ENCODE peak calls at places on chromosomes 1 and 21, in nine cellular contexts. One of them, this sample, is unnamed.

GRCh38 chr1:226697151-226697575 is 41.9 kb downstream of the ITPKB start:
- DNase-seq in esophagus muscularis mucosa: no peak
- DNase-seq in testis: no peak
- DNase-seq in K562: no peak
- DNase-seq in ovary: no peak
- DNase-seq in sigmoid colon: no peak
- DNase-seq in tibial nerve: no peak
- DNase-seq in upper lobe of left lung: no peak
- DNase-seq in A549: no peak
- DNase-seq in this sample: no peak

GRCh38 chr1:37658486-37658885 is 23.8 kb upstream of the RSPO1 start:
- DNase-seq in esophagus muscularis mucosa: no peak
- DNase-seq in testis: no peak
- DNase-seq in K562: no peak
- DNase-seq in ovary: no peak
- DNase-seq in sigmoid colon: no peak
- DNase-seq in tibial nerve: no peak
- DNase-seq in upper lobe of left lung: no peak
- DNase-seq in A549: no peak
- DNase-seq in this sample: no peak

GRCh38 chr1:21323091-21323490 is 32.8 kb upstream of the ECE1 start:
- DNase-seq in esophagus muscularis mucosa: no peak
- DNase-seq in testis: no peak
- DNase-seq in K562: no peak
- DNase-seq in ovary: no peak
- DNase-seq in sigmoid colon: no peak
- DNase-seq in tibial nerve: no peak
- DNase-seq in upper lobe of left lung: no peak
- DNase-seq in A549: peak
- DNase-seq in this sample: peak

GRCh38 chr1:172118618-172119017 is 277.3 kb downstream of the DNM3 start:
- DNase-seq in esophagus muscularis mucosa: no peak
- DNase-seq in testis: no peak
- DNase-seq in K562: no peak
- DNase-seq in ovary: no peak
- DNase-seq in sigmoid colon: no peak
- DNase-seq in tibial nerve: no peak
- DNase-seq in upper lobe of left lung: no peak
- DNase-seq in A549: no peak
- DNase-seq in this sample: no peak

GRCh38 chr1:100250264-100250663 is 630 bp upstream of the DBT start:
- DNase-seq in esophagus muscularis mucosa: no peak
- DNase-seq in testis: no peak
- DNase-seq in K562: no peak
- DNase-seq in ovary: no peak
- DNase-seq in sigmoid colon: no peak
- DNase-seq in tibial nerve: no peak
- DNase-seq in upper lobe of left lung: no peak
- DNase-seq in A549: no peak
- DNase-seq in this sample: no peak

GRCh38 chr1:90836345-90836679 is 119.2 kb upstream of the BARHL2 start:
- DNase-seq in esophagus muscularis mucosa: no peak
- DNase-seq in testis: no peak
- DNase-seq in K562: no peak
- DNase-seq in ovary: peak
- DNase-seq in sigmoid colon: no peak
- DNase-seq in tibial nerve: no peak
- DNase-seq in upper lobe of left lung: no peak
- DNase-seq in A549: no peak
- DNase-seq in this sample: no peak

GRCh38 chr1:112798293-112798692 is 83.2 kb upstream of the PPM1J start:
- DNase-seq in esophagus muscularis mucosa: no peak
- DNase-seq in testis: no peak
- DNase-seq in K562: no peak
- DNase-seq in ovary: no peak
- DNase-seq in sigmoid colon: no peak
- DNase-seq in tibial nerve: no peak
- DNase-seq in upper lobe of left lung: no peak
- DNase-seq in A549: no peak
- DNase-seq in this sample: no peak

GRCh38 chr1:31010081-31010989 is 55.2 kb downstream of the PUM1 start:
- DNase-seq in esophagus muscularis mucosa: no peak
- DNase-seq in testis: no peak
- DNase-seq in K562: no peak
- DNase-seq in ovary: no peak
- DNase-seq in sigmoid colon: no peak
- DNase-seq in tibial nerve: no peak
- DNase-seq in upper lobe of left lung: no peak
- DNase-seq in A549: no peak
- DNase-seq in this sample: no peak

GRCh38 chr1:167676916-167677848 is 44.6 kb upstream of the MPZL1 start:
- DNase-seq in esophagus muscularis mucosa: no peak
- DNase-seq in testis: no peak
- DNase-seq in K562: no peak
- DNase-seq in ovary: no peak
- DNase-seq in sigmoid colon: no peak
- DNase-seq in tibial nerve: no peak
- DNase-seq in upper lobe of left lung: no peak
- DNase-seq in A549: no peak
- DNase-seq in this sample: no peak

GRCh38 chr21:45018131-45019075 is 56.0 kb upstream of the ADARB1 start:
- DNase-seq in esophagus muscularis mucosa: no peak
- DNase-seq in testis: no peak
- DNase-seq in K562: no peak
- DNase-seq in ovary: peak
- DNase-seq in sigmoid colon: peak
- DNase-seq in tibial nerve: no peak
- DNase-seq in upper lobe of left lung: peak
- DNase-seq in A549: peak
- DNase-seq in this sample: peak

GRCh38 chr1:2019162-2019542 is at the start of gene GABRD:
- DNase-seq in esophagus muscularis mucosa: no peak
- DNase-seq in testis: no peak
- DNase-seq in K562: no peak
- DNase-seq in ovary: no peak
- DNase-seq in sigmoid colon: no peak
- DNase-seq in tibial nerve: no peak
- DNase-seq in upper lobe of left lung: peak
- DNase-seq in A549: no peak
- DNase-seq in this sample: no peak

GRCh38 chr1:2523891-2524609 is 2.3 kb downstream of the PANK4 start:
- DNase-seq in esophagus muscularis mucosa: no peak
- DNase-seq in testis: no peak
- DNase-seq in K562: no peak
- DNase-seq in ovary: no peak
- DNase-seq in sigmoid colon: no peak
- DNase-seq in tibial nerve: no peak
- DNase-seq in upper lobe of left lung: no peak
- DNase-seq in A549: no peak
- DNase-seq in this sample: no peak

GRCh38 chr1:41572224-41572623 is 87.7 kb upstream of the EDN2 start:
- DNase-seq in esophagus muscularis mucosa: no peak
- DNase-seq in testis: no peak
- DNase-seq in K562: no peak
- DNase-seq in ovary: no peak
- DNase-seq in sigmoid colon: no peak
- DNase-seq in tibial nerve: no peak
- DNase-seq in upper lobe of left lung: no peak
- DNase-seq in A549: no peak
- DNase-seq in this sample: no peak

GRCh38 chr1:94025383-94026340 is 95.3 kb downstream of the ABCA4 start:
- DNase-seq in esophagus muscularis mucosa: no peak
- DNase-seq in testis: peak
- DNase-seq in K562: peak
- DNase-seq in ovary: peak
- DNase-seq in sigmoid colon: no peak
- DNase-seq in tibial nerve: peak
- DNase-seq in upper lobe of left lung: no peak
- DNase-seq in A549: peak
- DNase-seq in this sample: no peak

GRCh38 chr1:168396940-168397680 is 116.4 kb downstream of the TBX19 start:
- DNase-seq in esophagus muscularis mucosa: no peak
- DNase-seq in testis: no peak
- DNase-seq in K562: no peak
- DNase-seq in ovary: no peak
- DNase-seq in sigmoid colon: no peak
- DNase-seq in tibial nerve: no peak
- DNase-seq in upper lobe of left lung: no peak
- DNase-seq in A549: no peak
- DNase-seq in this sample: no peak

GRCh38 chr1:51955797-51956527 is 34.5 kb downstream of the RAB3B start:
- DNase-seq in esophagus muscularis mucosa: no peak
- DNase-seq in testis: no peak
- DNase-seq in K562: no peak
- DNase-seq in ovary: no peak
- DNase-seq in sigmoid colon: no peak
- DNase-seq in tibial nerve: no peak
- DNase-seq in upper lobe of left lung: no peak
- DNase-seq in A549: no peak
- DNase-seq in this sample: no peak

DNA sequence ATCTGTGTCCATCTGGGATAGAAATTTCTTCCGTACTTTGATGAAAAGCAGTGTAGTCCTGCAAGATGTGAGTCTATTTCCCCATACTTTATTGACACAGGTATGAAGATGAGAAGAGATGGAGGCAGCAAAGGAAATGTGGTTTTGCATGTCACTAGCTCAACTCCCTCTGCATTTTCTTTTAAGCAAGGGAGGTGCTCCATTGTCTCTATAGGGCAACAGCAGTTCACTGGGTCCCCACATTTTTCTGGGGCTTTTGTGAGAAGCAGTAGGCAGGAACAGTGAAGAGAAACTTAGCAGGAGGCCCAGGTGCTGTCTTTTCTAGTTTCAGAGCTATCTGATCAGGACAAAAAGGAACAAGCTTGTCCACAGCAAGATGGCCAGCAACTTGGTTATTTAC is 37.1 kb downstream of the C21orf91 start:
- DNase-seq in esophagus muscularis mucosa: no peak
- DNase-seq in testis: no peak
- DNase-seq in K562: no peak
- DNase-seq in ovary: no peak
- DNase-seq in sigmoid colon: no peak
- DNase-seq in tibial nerve: no peak
- DNase-seq in upper lobe of left lung: no peak
- DNase-seq in A549: no peak
- DNase-seq in this sample: no peak
- H3K27ac ChIP-seq in esophagus muscularis mucosa: no peak
- H3K27ac ChIP-seq in testis: no peak
- H3K27ac ChIP-seq in K562: no peak
- H3K27ac ChIP-seq in ovary: no peak
- H3K27ac ChIP-seq in sigmoid colon: no peak
- H3K27ac ChIP-seq in tibial nerve: no peak
- H3K27ac ChIP-seq in upper lobe of left lung: no peak
- H3K27ac ChIP-seq in A549: no peak
- H3K27ac ChIP-seq in this sample: no peak

GRCh38 chr1:15945011-15945831 is 30.7 kb downstream of the ZBTB17 start:
- DNase-seq in esophagus muscularis mucosa: no peak
- DNase-seq in testis: no peak
- DNase-seq in K562: no peak
- DNase-seq in ovary: peak
- DNase-seq in sigmoid colon: no peak
- DNase-seq in tibial nerve: no peak
- DNase-seq in upper lobe of left lung: peak
- DNase-seq in A549: no peak
- DNase-seq in this sample: no peak
- TF ChIP-seq POLR2A in esophagus muscularis mucosa: no peak
- TF ChIP-seq POLR2A in testis: no peak
- TF ChIP-seq POLR2A in K562: no peak
- TF ChIP-seq POLR2A in ovary: no peak
- TF ChIP-seq POLR2A in sigmoid colon: no peak
- TF ChIP-seq POLR2A in tibial nerve: no peak
- TF ChIP-seq POLR2A in upper lobe of left lung: no peak
- TF ChIP-seq POLR2A in A549: no peak
- TF ChIP-seq POLR2A in this sample: no peak

GRCh38 chr1:173257805-173258204 is 50.7 kb upstream of the TNFSF4 start:
- DNase-seq in esophagus muscularis mucosa: no peak
- DNase-seq in testis: no peak
- DNase-seq in K562: peak
- DNase-seq in ovary: no peak
- DNase-seq in sigmoid colon: no peak
- DNase-seq in tibial nerve: no peak
- DNase-seq in upper lobe of left lung: no peak
- DNase-seq in A549: no peak
- DNase-seq in this sample: no peak
- H3K27ac ChIP-seq in esophagus muscularis mucosa: no peak
- H3K27ac ChIP-seq in testis: no peak
- H3K27ac ChIP-seq in K562: no peak
- H3K27ac ChIP-seq in ovary: no peak
- H3K27ac ChIP-seq in sigmoid colon: no peak
- H3K27ac ChIP-seq in tibial nerve: no peak
- H3K27ac ChIP-seq in upper lobe of left lung: no peak
- H3K27ac ChIP-seq in A549: no peak
- H3K27ac ChIP-seq in this sample: no peak

GRCh38 chr21:41761211-41762181 is 5.4 kb downstream of the RIPK4 start:
- DNase-seq in esophagus muscularis mucosa: no peak
- DNase-seq in testis: no peak
- DNase-seq in K562: no peak
- DNase-seq in ovary: no peak
- DNase-seq in sigmoid colon: peak
- DNase-seq in tibial nerve: peak
- DNase-seq in upper lobe of left lung: peak
- DNase-seq in A549: no peak
- DNase-seq in this sample: no peak

GRCh38 chr21:41758550-41758949 is 8.3 kb downstream of the RIPK4 start:
- DNase-seq in esophagus muscularis mucosa: no peak
- DNase-seq in testis: no peak
- DNase-seq in K562: no peak
- DNase-seq in ovary: no peak
- DNase-seq in sigmoid colon: no peak
- DNase-seq in tibial nerve: no peak
- DNase-seq in upper lobe of left lung: no peak
- DNase-seq in A549: no peak
- DNase-seq in this sample: no peak

GRCh38 chr21:41759214-41759840 is 7.5 kb downstream of the RIPK4 start:
- DNase-seq in esophagus muscularis mucosa: no peak
- DNase-seq in testis: no peak
- DNase-seq in K562: no peak
- DNase-seq in ovary: no peak
- DNase-seq in sigmoid colon: no peak
- DNase-seq in tibial nerve: no peak
- DNase-seq in upper lobe of left lung: peak
- DNase-seq in A549: no peak
- DNase-seq in this sample: no peak

GRCh38 chr21:41760411-41760810 is 6.4 kb downstream of the RIPK4 start:
- DNase-seq in esophagus muscularis mucosa: no peak
- DNase-seq in testis: no peak
- DNase-seq in K562: no peak
- DNase-seq in ovary: no peak
- DNase-seq in sigmoid colon: no peak
- DNase-seq in tibial nerve: no peak
- DNase-seq in upper lobe of left lung: peak
- DNase-seq in A549: no peak
- DNase-seq in this sample: no peak

DNA sequence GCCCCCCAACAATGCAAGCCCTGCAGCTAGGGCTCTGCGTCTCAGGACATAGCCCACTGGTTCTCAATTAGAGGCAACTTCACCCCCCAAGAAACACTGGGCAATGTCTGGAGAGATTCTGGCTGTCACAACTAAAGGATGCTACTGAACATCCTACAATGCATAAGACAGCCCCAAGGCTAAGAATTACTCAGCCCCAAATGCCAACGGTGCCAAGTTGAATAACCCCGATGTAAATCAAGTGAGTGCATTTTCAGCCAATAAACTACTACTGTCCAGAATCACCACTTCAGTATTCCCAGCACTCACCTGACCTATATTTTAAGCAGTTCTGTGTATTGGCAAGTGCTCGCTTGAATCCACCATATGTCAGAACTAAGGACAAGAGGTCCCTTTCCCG is 6.9 kb downstream of the RIPK4 start:
- DNase-seq in esophagus muscularis mucosa: no peak
- DNase-seq in testis: no peak
- DNase-seq in K562: no peak
- DNase-seq in ovary: no peak
- DNase-seq in sigmoid colon: no peak
- DNase-seq in tibial nerve: no peak
- DNase-seq in upper lobe of left lung: no peak
- DNase-seq in A549: no peak
- DNase-seq in this sample: no peak
- TF ChIP-seq POLR2A in esophagus muscularis mucosa: no peak
- TF ChIP-seq POLR2A in testis: no peak
- TF ChIP-seq POLR2A in K562: no peak
- TF ChIP-seq POLR2A in ovary: no peak
- TF ChIP-seq POLR2A in sigmoid colon: no peak
- TF ChIP-seq POLR2A in tibial nerve: no peak
- TF ChIP-seq POLR2A in upper lobe of left lung: no peak
- TF ChIP-seq POLR2A in A549: no peak
- TF ChIP-seq POLR2A in this sample: no peak

This sample was measured in heart left ventricle.